ENCODE peak calls at places on chromosomes 4 and X, in eight cellular contexts. One of them, this sample, is unnamed. For H3K4me1, the result is how much of the 10 kb centered on the place peaks cover.

GRCh38 chrX:40945366-40945713 is 139.9 kb upstream of the USP9X start:
- DNase-seq in A549: peak
- DNase-seq in spleen: no peak
- DNase-seq in right cardiac atrium: no peak
- DNase-seq in GM23248: peak
- DNase-seq in left ventricle myocardium inferior: no peak
- DNase-seq in IMR-90: peak
- DNase-seq in heart right ventricle: peak
- DNase-seq in this sample: no peak

GRCh38 chr4:151182455-151182854 is 83.0 kb downstream of the RPS3A start:
- DNase-seq in A549: no peak
- DNase-seq in left ventricle myocardium inferior: no peak
- DNase-seq in heart right ventricle: no peak
- DNase-seq in spleen: no peak
- DNase-seq in right cardiac atrium: no peak
- DNase-seq in GM23248: no peak
- DNase-seq in IMR-90: no peak
- DNase-seq in this sample: no peak

GRCh38 chr4:126702747-126703146 is 930.0 kb upstream of the INTU start:
- DNase-seq in IMR-90: no peak
- DNase-seq in spleen: no peak
- DNase-seq in A549: no peak
- DNase-seq in right cardiac atrium: no peak
- DNase-seq in left ventricle myocardium inferior: no peak
- DNase-seq in heart right ventricle: no peak
- DNase-seq in GM23248: no peak
- DNase-seq in this sample: no peak

GRCh38 chrX:154486396-154487207 is at the start of gene UBL4A:
- DNase-seq in spleen: peak
- DNase-seq in GM23248: peak
- DNase-seq in left ventricle myocardium inferior: peak
- DNase-seq in IMR-90: peak
- DNase-seq in A549: peak
- DNase-seq in right cardiac atrium: peak
- DNase-seq in heart right ventricle: peak
- DNase-seq in this sample: peak

GRCh38 chr4:1477045-1477905 is 71.0 kb upstream of the NKX1-1 start:
- DNase-seq in IMR-90: no peak
- DNase-seq in A549: no peak
- DNase-seq in right cardiac atrium: no peak
- DNase-seq in heart right ventricle: no peak
- DNase-seq in GM23248: no peak
- DNase-seq in spleen: peak
- DNase-seq in left ventricle myocardium inferior: no peak
- DNase-seq in this sample: no peak

GRCh38 chr4:83219344-83219990 is 65.1 kb downstream of the COQ2 start:
- DNase-seq in spleen: peak
- DNase-seq in A549: no peak
- DNase-seq in IMR-90: no peak
- DNase-seq in left ventricle myocardium inferior: no peak
- DNase-seq in heart right ventricle: no peak
- DNase-seq in GM23248: peak
- DNase-seq in right cardiac atrium: peak
- DNase-seq in this sample: no peak

GRCh38 chr4:99934891-99935290 is 11.5 kb downstream of the DNAJB14 start:
- DNase-seq in spleen: no peak
- DNase-seq in GM23248: peak
- DNase-seq in right cardiac atrium: no peak
- DNase-seq in heart right ventricle: no peak
- DNase-seq in IMR-90: peak
- DNase-seq in left ventricle myocardium inferior: no peak
- DNase-seq in A549: no peak
- DNase-seq in this sample: no peak

GRCh38 chr4:37243722-37244582 is 591 bp upstream of the NWD2 start:
- DNase-seq in right cardiac atrium: no peak
- DNase-seq in GM23248: no peak
- DNase-seq in left ventricle myocardium inferior: no peak
- DNase-seq in A549: peak
- DNase-seq in spleen: no peak
- DNase-seq in heart right ventricle: no peak
- DNase-seq in IMR-90: no peak
- DNase-seq in this sample: no peak

GRCh38 chr4:37383579-37384229 is 139.2 kb downstream of the NWD2 start:
- DNase-seq in right cardiac atrium: no peak
- DNase-seq in left ventricle myocardium inferior: no peak
- DNase-seq in spleen: no peak
- DNase-seq in A549: peak
- DNase-seq in GM23248: peak
- DNase-seq in IMR-90: peak
- DNase-seq in heart right ventricle: no peak
- DNase-seq in this sample: no peak

GRCh38 chrX:19708683-19709082 is 178.7 kb downstream of the SH3KBP1 start:
- DNase-seq in left ventricle myocardium inferior: no peak
- DNase-seq in A549: no peak
- DNase-seq in heart right ventricle: no peak
- DNase-seq in right cardiac atrium: no peak
- DNase-seq in GM23248: no peak
- DNase-seq in spleen: no peak
- DNase-seq in IMR-90: no peak
- DNase-seq in this sample: no peak

GRCh38 chrX:19705196-19705769 is 182.1 kb downstream of the SH3KBP1 start:
- DNase-seq in heart right ventricle: no peak
- DNase-seq in left ventricle myocardium inferior: no peak
- DNase-seq in A549: no peak
- DNase-seq in spleen: no peak
- DNase-seq in right cardiac atrium: no peak
- DNase-seq in IMR-90: no peak
- DNase-seq in GM23248: peak
- DNase-seq in this sample: no peak

GRCh38 chrX:19709117-19709811 is 178.1 kb downstream of the SH3KBP1 start:
- DNase-seq in spleen: no peak
- DNase-seq in left ventricle myocardium inferior: no peak
- DNase-seq in heart right ventricle: no peak
- DNase-seq in A549: no peak
- DNase-seq in IMR-90: no peak
- DNase-seq in right cardiac atrium: no peak
- DNase-seq in GM23248: no peak
- DNase-seq in this sample: no peak

GRCh38 chrX:19709812-19710518 is 177.4 kb downstream of the SH3KBP1 start:
- DNase-seq in A549: peak
- DNase-seq in right cardiac atrium: no peak
- DNase-seq in left ventricle myocardium inferior: no peak
- DNase-seq in heart right ventricle: no peak
- DNase-seq in GM23248: peak
- DNase-seq in spleen: no peak
- DNase-seq in IMR-90: peak
- DNase-seq in this sample: no peak

DNA sequence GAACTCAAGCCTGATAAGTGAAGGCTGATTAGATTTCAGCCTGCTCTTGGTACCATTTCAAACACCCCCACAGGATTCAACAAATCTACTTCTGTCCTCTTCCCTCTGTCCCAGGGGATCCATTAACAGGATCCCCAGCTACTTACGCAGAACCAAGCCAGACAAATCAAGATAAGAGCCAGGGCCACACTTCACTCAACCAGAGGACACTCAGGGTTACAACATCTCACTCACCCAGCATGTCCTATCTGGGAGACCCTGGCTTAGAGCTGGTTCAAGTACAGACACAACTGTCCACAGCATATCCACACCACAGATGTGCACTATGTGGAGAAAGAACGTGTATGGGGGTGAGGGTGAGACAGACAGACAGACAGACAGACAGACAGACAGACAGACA is 179.9 kb downstream of the SH3KBP1 start:
- DNase-seq in heart right ventricle: no peak
- DNase-seq in right cardiac atrium: no peak
- DNase-seq in IMR-90: no peak
- DNase-seq in GM23248: no peak
- DNase-seq in left ventricle myocardium inferior: no peak
- DNase-seq in spleen: no peak
- DNase-seq in A549: no peak
- DNase-seq in this sample: no peak
- H3K4me1 ChIP-seq in heart right ventricle: under half
- H3K4me1 ChIP-seq in right cardiac atrium: under half
- H3K4me1 ChIP-seq in IMR-90: under half
- H3K4me1 ChIP-seq in GM23248: under half
- H3K4me1 ChIP-seq in left ventricle myocardium inferior: under half
- H3K4me1 ChIP-seq in spleen: under half
- H3K4me1 ChIP-seq in A549: under half
- H3K4me1 ChIP-seq in this sample: under half

DNA sequence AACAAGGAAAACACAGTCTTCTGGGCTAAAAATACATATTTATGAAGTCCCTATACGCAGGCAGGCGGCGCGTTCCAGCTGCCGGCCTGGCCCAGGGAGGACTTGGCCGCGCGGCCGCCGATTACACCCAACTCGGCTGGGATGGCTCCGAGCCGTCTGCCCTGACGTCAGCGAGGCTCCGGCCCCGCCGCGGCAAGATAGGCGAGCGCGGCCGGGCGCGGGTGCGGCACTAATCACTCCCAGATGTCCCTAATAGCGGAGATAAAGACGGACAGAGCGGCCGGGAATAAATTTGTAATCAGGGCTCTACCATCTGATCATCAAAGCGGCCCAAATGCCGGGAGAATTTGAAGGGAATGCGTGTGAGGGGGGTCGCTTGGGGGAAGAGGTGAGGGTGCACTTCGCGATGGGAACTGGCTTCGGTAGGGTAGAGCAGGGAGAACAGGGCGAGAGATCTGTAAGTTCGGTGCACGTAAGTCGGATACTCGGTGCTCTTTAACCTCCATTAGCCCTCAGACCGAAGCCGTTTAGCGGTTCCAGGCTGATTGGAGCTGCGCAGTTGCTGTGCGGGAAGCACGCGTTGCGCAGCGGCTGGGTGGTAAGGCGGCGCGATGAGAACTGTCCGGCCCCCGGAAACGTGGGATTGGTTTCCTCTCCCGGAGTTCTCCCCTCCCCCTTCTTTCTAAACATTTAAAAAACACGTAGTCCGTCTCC is 7.7 kb downstream of the HAND2 start:
- DNase-seq in heart right ventricle: peak
- DNase-seq in spleen: peak
- DNase-seq in IMR-90: peak
- DNase-seq in right cardiac atrium: peak
- DNase-seq in A549: no peak
- DNase-seq in left ventricle myocardium inferior: peak
- DNase-seq in GM23248: peak
- DNase-seq in this sample: no peak
- H3K4me1 ChIP-seq in heart right ventricle: under half
- H3K4me1 ChIP-seq in spleen: under half
- H3K4me1 ChIP-seq in IMR-90: under half
- H3K4me1 ChIP-seq in right cardiac atrium: under half
- H3K4me1 ChIP-seq in A549: under half
- H3K4me1 ChIP-seq in left ventricle myocardium inferior: half or more
- H3K4me1 ChIP-seq in GM23248: under half
- H3K4me1 ChIP-seq in this sample: under half

GRCh38 chr4:184464759-184465454 is 9.4 kb downstream of the IRF2 start:
- DNase-seq in GM23248: no peak
- DNase-seq in A549: no peak
- DNase-seq in IMR-90: no peak
- DNase-seq in left ventricle myocardium inferior: no peak
- DNase-seq in spleen: no peak
- DNase-seq in heart right ventricle: no peak
- DNase-seq in right cardiac atrium: no peak
- DNase-seq in this sample: no peak
- H3K4me1 ChIP-seq in GM23248: under half
- H3K4me1 ChIP-seq in A549: under half
- H3K4me1 ChIP-seq in IMR-90: under half
- H3K4me1 ChIP-seq in left ventricle myocardium inferior: half or more
- H3K4me1 ChIP-seq in spleen: under half
- H3K4me1 ChIP-seq in heart right ventricle: half or more
- H3K4me1 ChIP-seq in right cardiac atrium: under half
- H3K4me1 ChIP-seq in this sample: under half

GRCh38 chrX:19814240-19814639 is 73.2 kb downstream of the SH3KBP1 start:
- DNase-seq in spleen: no peak
- DNase-seq in left ventricle myocardium inferior: no peak
- DNase-seq in heart right ventricle: no peak
- DNase-seq in GM23248: no peak
- DNase-seq in right cardiac atrium: no peak
- DNase-seq in IMR-90: no peak
- DNase-seq in A549: peak
- DNase-seq in this sample: no peak
- H3K4me1 ChIP-seq in spleen: under half
- H3K4me1 ChIP-seq in left ventricle myocardium inferior: under half
- H3K4me1 ChIP-seq in heart right ventricle: under half
- H3K4me1 ChIP-seq in GM23248: under half
- H3K4me1 ChIP-seq in right cardiac atrium: under half
- H3K4me1 ChIP-seq in IMR-90: under half
- H3K4me1 ChIP-seq in A549: under half
- H3K4me1 ChIP-seq in this sample: under half

DNA sequence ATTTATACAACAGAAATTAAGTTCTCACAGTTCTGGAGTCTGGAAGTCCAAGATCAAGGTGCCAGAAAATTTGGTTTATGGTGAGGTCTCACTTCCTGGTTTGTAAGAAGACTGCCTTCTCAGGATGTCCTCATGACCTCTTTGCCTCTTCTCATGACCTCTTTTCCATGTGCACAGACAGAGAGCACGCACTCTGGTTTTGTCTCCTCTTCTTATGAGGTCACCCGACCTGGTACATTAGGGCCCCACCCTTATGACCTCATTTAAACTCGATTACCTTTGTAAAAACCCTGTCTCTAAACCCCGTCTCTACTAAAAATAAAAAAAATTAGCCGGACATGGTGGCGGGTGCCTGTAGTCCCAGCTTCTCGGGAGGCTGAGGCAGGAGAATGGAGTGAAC is 155.9 kb downstream of the KIT start:
- DNase-seq in GM23248: no peak
- DNase-seq in right cardiac atrium: no peak
- DNase-seq in spleen: no peak
- DNase-seq in heart right ventricle: no peak
- DNase-seq in IMR-90: no peak
- DNase-seq in A549: peak
- DNase-seq in left ventricle myocardium inferior: no peak
- DNase-seq in this sample: no peak
- H3K4me1 ChIP-seq in GM23248: under half
- H3K4me1 ChIP-seq in right cardiac atrium: under half
- H3K4me1 ChIP-seq in spleen: under half
- H3K4me1 ChIP-seq in heart right ventricle: under half
- H3K4me1 ChIP-seq in IMR-90: under half
- H3K4me1 ChIP-seq in A549: under half
- H3K4me1 ChIP-seq in left ventricle myocardium inferior: under half
- H3K4me1 ChIP-seq in this sample: under half

This sample was measured in lung.